ENCODE peak calls at places on chromosomes 13 and 19, in seven cellular contexts. U, E, N, W, R, O and H are unnamed samples.

GRCh38 chr19:58218899-58219298 is 9.8 kb upstream of the ZNF544 start:
- DNase-seq in R (no peak), U (no peak), E (peak; percentile 76), N (no peak), W (no peak), O (no peak), H (peak; percentile 34)

GRCh38 chr13:36357692-36358091 is 11.5 kb upstream of the SPART start:
- DNase-seq in O (no peak), R (no peak), U (no peak), N (peak; percentile 36), W (peak; percentile 81), E (no peak), H (peak; percentile 21)

GRCh38 chr19:30646806-30647205 is 274.6 kb downstream of the ZNF536 start:
- DNase-seq in O (no peak), E (no peak), W (no peak), R (no peak), U (no peak), N (no peak), H (no peak)

GRCh38 chr13:34174671-34175145 is 356.8 kb downstream of the RFC3 start:
- DNase-seq in O (no peak), N (no peak), U (no peak), E (no peak), R (no peak), W (peak; percentile 46), H (peak; percentile 53)

GRCh38 chr19:40831502-40832430 is 18.5 kb downstream of the CYP2A6 start:
- DNase-seq in U (no peak), O (no peak), N (no peak), E (peak; percentile 13), R (no peak), W (peak; percentile 79), H (peak; percentile 91)

GRCh38 chr13:20381401-20381800 is 144.3 kb downstream of the CRYL1 start:
- DNase-seq in U (no peak), W (no peak), O (no peak), R (no peak), N (no peak), E (no peak), H (no peak)

GRCh38 chr13:103277099-103277498 is 210.9 kb upstream of the SLC10A2 start:
- DNase-seq in N (no peak), E (no peak), W (no peak), R (no peak), O (no peak), U (no peak), H (no peak)

GRCh38 chr19:17506745-17507144 is 4.7 kb upstream of the PGLS start:
- DNase-seq in U (no peak), R (no peak), O (no peak), E (no peak), N (no peak), W (no peak), H (no peak)

GRCh38 chr19:14476663-14477401 is 1.7 kb upstream of the PTGER1 start:
- DNase-seq in U (no peak), O (no peak), W (peak; percentile 72), R (no peak), N (no peak), E (peak; percentile 78), H (peak; percentile 79)

GRCh38 chr19:51002101-51002532 is 713 bp upstream of the KLK8 start:
- DNase-seq in O (no peak), U (no peak), W (no peak), R (no peak), N (no peak), E (peak; percentile 79), H (no peak)
- H3K4me3 ChIP-seq in O (no peak overlapping the region), U (no peak overlapping the region), W (no peak overlapping the region), R (no peak overlapping the region), N (no peak overlapping the region), E (no peak overlapping the region), H (no peak overlapping the region)

GRCh38 chr13:37682496-37682895 is 83.9 kb upstream of the POSTN start:
- DNase-seq in O (no peak), E (no peak), W (no peak), U (no peak), N (no peak), R (no peak), H (no peak)
- TF ChIP-seq CTCF in O (no peak), E (no peak), W (no peak), U (no peak), N (no peak), R (no peak), H (no peak)

GRCh38 chr19:37470216-37470615 is 1.1 kb downstream of the ZNF570 start:
- DNase-seq in U (no peak), O (no peak), N (no peak), W (no peak), E (no peak), R (no peak), H (no peak)
- H3K4me3 ChIP-seq in U (no peak overlapping the region), O (peak overlapping the region; percentile 90), N (no peak overlapping the region), W (peak overlapping the region; percentile 80), E (peak overlapping the region; percentile 93), R (no peak overlapping the region), H (peak overlapping the region; percentile 98)

DNA sequence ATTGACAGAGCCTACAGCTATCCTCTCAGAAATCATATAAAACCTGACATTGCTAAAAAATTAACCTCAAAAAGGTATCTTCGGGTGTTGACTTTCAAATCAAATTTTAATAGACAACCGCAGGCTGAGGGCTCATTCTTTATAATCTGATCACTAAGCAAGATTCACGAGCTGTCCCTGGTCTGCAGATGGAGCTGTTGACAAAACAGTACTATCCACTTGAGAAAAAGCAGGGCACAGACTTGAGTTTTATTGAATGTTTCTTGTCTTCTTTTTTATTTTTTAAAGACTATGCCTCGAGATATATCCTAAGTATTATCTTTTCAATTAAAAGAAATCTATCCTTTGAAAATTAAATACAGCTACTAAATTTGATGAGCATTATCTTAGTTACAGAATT is 540.5 kb downstream of the PCDH9 start:
- DNase-seq in O (no peak), N (no peak), U (no peak), R (no peak), E (no peak), W (peak; percentile 38), H (peak; percentile 71)
- TF ChIP-seq CTCF in O (peak; percentile 7), N (no peak), U (no peak), R (no peak), E (peak; percentile 33), W (peak; percentile 57), H (peak; percentile 56)

GRCh38 chr13:38430761-38431160 is 81.1 kb downstream of the UFM1 start:
- DNase-seq in U (no peak), O (no peak), W (no peak), R (no peak), E (no peak), N (no peak), H (no peak)
- H3K4me3 ChIP-seq in U (no peak overlapping the region), O (no peak overlapping the region), W (no peak overlapping the region), R (no peak overlapping the region), E (no peak overlapping the region), N (no peak overlapping the region), H (no peak overlapping the region)

DNA sequence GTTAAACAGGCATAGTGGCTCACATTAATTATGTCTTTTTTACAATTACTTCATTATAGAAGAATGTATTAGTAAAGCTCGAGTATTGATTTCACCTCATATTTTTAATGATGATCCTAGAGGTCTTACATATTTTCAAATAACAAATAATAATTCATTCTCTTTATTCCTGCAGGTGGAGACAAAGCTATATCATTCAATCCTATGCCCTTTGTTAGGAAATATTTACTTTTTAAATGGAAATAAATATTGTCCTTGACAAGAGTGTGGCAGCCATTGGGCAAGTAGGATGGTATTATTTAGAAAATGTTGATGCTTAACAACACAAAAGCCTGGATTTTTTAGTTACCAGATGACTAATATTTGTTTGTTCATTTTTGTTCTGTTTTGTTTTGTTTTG is 127.6 kb downstream of the COG6 start:
- DNase-seq in E (no peak), U (no peak), R (no peak), O (no peak), N (no peak), W (no peak), H (peak; percentile 57)
- TF ChIP-seq CTCF in E (no peak), U (no peak), R (peak; percentile 17), O (no peak), N (no peak), W (no peak), H (peak; percentile 22)

GRCh38 chr19:8192227-8192820 is 16.8 kb upstream of the CERS4 start:
- DNase-seq in E (peak; percentile 72), W (no peak), N (no peak), R (no peak), U (no peak), O (no peak), H (no peak)

GRCh38 chr19:8196271-8196908 is 12.8 kb upstream of the CERS4 start:
- DNase-seq in R (no peak), U (no peak), N (no peak), O (no peak), E (no peak), W (no peak), H (no peak)

DNA sequence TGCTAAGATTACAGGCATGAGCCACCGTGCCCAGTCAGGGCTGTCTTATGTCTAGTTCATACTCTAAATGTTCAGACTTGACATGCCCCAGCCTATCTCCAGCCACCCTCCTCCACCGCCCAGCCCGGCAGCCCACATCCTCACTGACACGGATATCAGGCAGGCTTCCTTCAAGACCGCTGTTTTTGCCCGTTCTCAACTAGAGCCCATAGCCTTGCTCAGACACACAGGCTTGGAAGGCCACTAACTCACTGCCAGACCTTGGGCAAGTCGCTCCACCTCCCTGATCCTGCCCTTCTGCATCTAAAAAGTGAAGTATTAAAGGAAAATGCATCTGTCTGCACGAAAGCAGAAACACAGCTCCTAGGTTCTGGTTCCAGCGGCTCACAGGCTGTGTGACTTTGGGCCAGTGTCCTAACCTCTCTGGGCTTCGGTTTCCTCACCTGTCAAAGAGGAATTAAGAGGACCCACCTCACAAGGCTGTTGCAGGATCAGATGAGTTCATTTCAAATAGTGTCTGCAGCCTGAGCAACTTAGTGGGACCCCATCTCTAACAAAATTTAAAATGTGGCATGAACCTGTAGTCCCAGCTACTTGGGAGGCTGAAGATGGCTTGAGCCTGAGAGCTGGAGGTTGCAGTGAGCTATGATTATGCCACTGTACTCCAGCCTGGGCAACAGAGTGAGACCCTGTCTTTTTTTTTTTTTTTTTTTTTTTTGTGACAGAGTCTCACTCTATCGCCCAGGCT is 14.5 kb upstream of the CERS4 start:
- DNase-seq in O (peak; percentile 92), N (no peak), W (no peak), E (peak; percentile 53), U (no peak), R (no peak), H (no peak)
- H3K4me3 ChIP-seq in O (peak overlapping the region; percentile 28), N (no peak overlapping the region), W (no peak overlapping the region), E (no peak overlapping the region), U (no peak overlapping the region), R (no peak overlapping the region), H (no peak overlapping the region)

DNA sequence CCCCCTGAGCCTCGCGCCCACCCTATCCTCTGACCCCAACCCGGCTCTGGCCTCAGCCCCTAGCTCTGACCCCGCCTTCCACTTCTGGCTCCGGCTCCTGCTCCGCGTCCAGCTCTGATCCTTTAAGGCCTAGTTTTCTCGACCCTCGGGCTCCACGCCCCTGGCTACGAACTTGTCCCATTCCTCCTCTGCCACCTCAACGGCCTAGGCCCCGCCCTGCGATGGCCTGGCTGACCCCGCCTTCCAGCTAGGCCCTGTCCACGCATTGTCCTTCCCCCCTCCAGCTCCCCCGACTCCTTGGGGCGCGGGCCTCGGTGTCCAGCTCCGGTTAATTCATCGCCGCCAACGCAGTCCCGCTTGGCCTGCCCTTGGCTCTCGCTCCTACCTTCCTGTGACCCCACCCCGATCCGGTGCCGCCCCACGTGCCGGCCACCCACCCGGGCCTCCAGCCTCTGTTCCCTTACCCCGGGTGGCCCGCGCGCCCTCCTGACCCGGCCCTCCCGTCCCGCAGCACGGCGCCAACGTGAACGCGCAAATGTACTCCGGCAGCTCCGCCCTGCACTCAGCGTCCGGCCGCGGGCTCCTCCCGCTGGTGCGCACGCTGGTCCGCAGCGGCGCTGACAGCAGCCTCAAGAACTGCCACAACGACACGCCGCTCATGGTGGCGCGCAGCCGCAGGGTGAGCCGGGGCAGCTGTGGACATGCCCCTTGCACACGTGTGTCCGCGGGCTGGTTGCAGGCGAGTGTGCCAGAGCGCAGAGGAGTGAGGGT is 9.4 kb downstream of the BCL3 start:
- DNase-seq in E (peak; percentile 90), R (peak; percentile 84), W (peak; percentile 58), U (peak; percentile 69), N (peak; percentile 69), O (peak; percentile 87), H (peak; percentile 56)
- TF ChIP-seq CTCF in E (peak; percentile 28), R (peak; percentile 40), W (peak; percentile 3), U (no peak), N (peak; percentile 11), O (no peak), H (no peak)